ENCODE peak calls at places on chromosomes 5 and 9, in nine cellular contexts. O, X, N, C, H, J, P, B and W are unnamed samples.
A peak's percentile ranks its signal among the peaks of the same experiment; 100 is the strongest.

GRCh38 chr9:132943677-132944293 is 631 bp downstream of the TSC1 start:
- DNase-seq in O (peak; percentile 25), X (no peak), N (no peak), C (no peak), H (peak; percentile 14), J (peak; percentile 6), P (no peak), B (no peak), W (peak; percentile 26)

GRCh38 chr5:26761040-26761439 is 277.3 kb downstream of the CDH9 start:
- DNase-seq in O (no peak), X (no peak), N (no peak), C (peak; percentile 78), H (peak; percentile 22), J (no peak), P (no peak), B (no peak), W (no peak)

GRCh38 chr5:4720831-4721230 is 419.3 kb upstream of the ADAMTS16 start:
- DNase-seq in O (no peak), X (no peak), N (no peak), C (no peak), H (no peak), J (peak; percentile 1), P (no peak), B (no peak), W (no peak)

GRCh38 chr9:131276107-131276888 is at the start of gene FAM78A:
- DNase-seq in O (peak; percentile 70), X (no peak), N (peak; percentile 61), C (no peak), H (no peak), J (peak; percentile 19), P (no peak), B (no peak), W (peak; percentile 58)

GRCh38 chr5:31811210-31811609 is 172.3 kb downstream of the PDZD2 start:
- DNase-seq in O (peak; percentile 78), X (peak; percentile 71), N (no peak), C (no peak), H (peak; percentile 14), J (peak; percentile 96), P (peak; percentile 50), B (no peak), W (no peak)

GRCh38 chr5:134510970-134511795 is 14.3 kb upstream of the JADE2 start:
- DNase-seq in O (peak; percentile 16), X (no peak), N (no peak), C (no peak), H (no peak), J (peak; percentile 61), P (no peak), B (peak; percentile 73), W (no peak)

GRCh38 chr5:11801061-11801460 is 103.2 kb downstream of the CTNND2 start:
- DNase-seq in O (no peak), X (no peak), N (no peak), C (no peak), H (no peak), J (no peak), P (no peak), B (no peak), W (no peak)

GRCh38 chr5:173925449-173926071 is 37.4 kb downstream of the CPEB4 start:
- DNase-seq in O (peak; percentile 72), X (no peak), N (no peak), C (peak; percentile 18), H (peak; percentile 38), J (peak; percentile 69), P (no peak), B (no peak), W (peak; percentile 40)

GRCh38 chr9:130172858-130173461 is 756 bp downstream of the NCS1 start:
- DNase-seq in O (peak; percentile 46), X (no peak), N (peak; percentile 64), C (no peak), H (no peak), J (no peak), P (no peak), B (no peak), W (peak; percentile 26)

GRCh38 chr9:134936762-134937555 is 19.2 kb upstream of the FCN1 start:
- DNase-seq in O (peak; percentile 2), X (no peak), N (no peak), C (no peak), H (no peak), J (no peak), P (no peak), B (no peak), W (peak; percentile 25)

GRCh38 chr9:125329978-125330377 is 68.4 kb downstream of the GAPVD1 start:
- DNase-seq in O (no peak), X (no peak), N (no peak), C (no peak), H (no peak), J (no peak), P (no peak), B (no peak), W (no peak)

GRCh38 chr5:59789894-59790293 is 103.6 kb downstream of the PDE4D start:
- DNase-seq in O (no peak), X (no peak), N (no peak), C (no peak), H (no peak), J (peak; percentile 32), P (no peak), B (no peak), W (no peak)

GRCh38 chr9:3906437-3907213 is 380.8 kb upstream of the RFX3 start:
- DNase-seq in O (peak; percentile 82), X (peak; percentile 60), N (no peak), C (no peak), H (no peak), J (peak; percentile 95), P (no peak), B (peak; percentile 56), W (no peak)

GRCh38 chr5:132466453-132467291 is 23.9 kb downstream of the IRF1 start:
- DNase-seq in O (peak; percentile 95), X (peak; percentile 55), N (peak; percentile 53), C (no peak), H (no peak), J (peak; percentile 64), P (no peak), B (peak; percentile 64), W (peak; percentile 98)

GRCh38 chr5:112886975-112887374 is 25.9 kb downstream of the SRP19 start:
- DNase-seq in O (no peak), X (no peak), N (no peak), C (no peak), H (no peak), J (no peak), P (no peak), B (no peak), W (no peak)

GRCh38 chr5:127029513-127030258 is 672 bp downstream of the MARCHF3 start:
- DNase-seq in O (peak; percentile 39), X (no peak), N (peak; percentile 56), C (peak; percentile 71), H (peak; percentile 39), J (peak; percentile 76), P (no peak), B (peak; percentile 61), W (peak; percentile 69)

GRCh38 chr9:75185585-75186170 is 97.4 kb downstream of the OSTF1 start:
- DNase-seq in O (peak; percentile 70), X (no peak), N (no peak), C (peak; percentile 6), H (peak; percentile 58), J (peak; percentile 57), P (no peak), B (no peak), W (peak; percentile 45)

GRCh38 chr5:111681791-111682190 is 75.2 kb downstream of the NREP start:
- DNase-seq in O (no peak), X (no peak), N (no peak), C (no peak), H (no peak), J (peak; percentile 50), P (no peak), B (no peak), W (no peak)

GRCh38 chr9:83701769-83702168 is 6.0 kb downstream of the UBQLN1 start:
- DNase-seq in O (no peak), X (peak; percentile 71), N (no peak), C (no peak), H (no peak), J (peak; percentile 93), P (no peak), B (no peak), W (no peak)

GRCh38 chr9:125889524-125890473 is 142.6 kb downstream of the PBX3 start:
- DNase-seq in O (no peak), X (peak; percentile 28), N (peak; percentile 72), C (peak; percentile 77), H (peak; percentile 47), J (peak; percentile 71), P (no peak), B (no peak), W (peak; percentile 36)

GRCh38 chr9:81266086-81266485 is 423.3 kb downstream of the TLE1 start:
- DNase-seq in O (no peak), X (no peak), N (no peak), C (no peak), H (no peak), J (peak; percentile 36), P (no peak), B (no peak), W (no peak)

GRCh38 chr5:5270958-5271605 is 131.0 kb downstream of the ADAMTS16 start:
- DNase-seq in O (no peak), X (peak; percentile 38), N (peak; percentile 88), C (peak; percentile 41), H (peak; percentile 96), J (peak; percentile 68), P (peak; percentile 70), B (peak; percentile 99), W (no peak)

GRCh38 chr9:76223749-76224340 is 170.4 kb downstream of the RFK start:
- DNase-seq in O (no peak), X (no peak), N (no peak), C (no peak), H (no peak), J (peak; percentile 18), P (no peak), B (no peak), W (no peak)

GRCh38 chr9:89621031-89621430 is 16.2 kb downstream of the GADD45G start:
- DNase-seq in O (no peak), X (no peak), N (no peak), C (no peak), H (no peak), J (no peak), P (no peak), B (no peak), W (no peak)

GRCh38 chr5:66898241-66899039 is 298.2 kb downstream of the CD180 start:
- DNase-seq in O (peak; percentile 37), X (no peak), N (no peak), C (no peak), H (no peak), J (peak; percentile 19), P (no peak), B (no peak), W (no peak)

GRCh38 chr5:123879071-123879470 is 367.1 kb downstream of the CSNK1G3 start:
- DNase-seq in O (no peak), X (no peak), N (no peak), C (no peak), H (no peak), J (no peak), P (no peak), B (no peak), W (no peak)

GRCh38 chr9:116817762-116818161 is 130.7 kb downstream of the TRIM32 start:
- DNase-seq in O (peak; percentile 2), X (no peak), N (no peak), C (no peak), H (no peak), J (no peak), P (no peak), B (no peak), W (no peak)

GRCh38 chr9:130298663-130299279 is 33.2 kb downstream of the HMCN2 start:
- DNase-seq in O (peak; percentile 16), X (no peak), N (no peak), C (no peak), H (peak; percentile 27), J (no peak), P (no peak), B (no peak), W (peak; percentile 39)

GRCh38 chr5:131854134-131854533 is 57.3 kb upstream of the FNIP1 start:
- DNase-seq in O (peak; percentile 66), X (no peak), N (no peak), C (no peak), H (no peak), J (peak; percentile 66), P (no peak), B (no peak), W (no peak)

GRCh38 chr9:112755675-112756074 is 5.1 kb downstream of the SNX30 start:
- DNase-seq in O (no peak), X (no peak), N (no peak), C (no peak), H (no peak), J (no peak), P (no peak), B (no peak), W (no peak)

GRCh38 chr9:18357321-18357720 is 116.6 kb upstream of the ADAMTSL1 start:
- DNase-seq in O (peak; percentile 1), X (no peak), N (no peak), C (no peak), H (no peak), J (no peak), P (no peak), B (no peak), W (no peak)